ENCODE peak calls at places on chromosomes 3 and 15, in four cellular contexts. One of them, this sample, is unnamed.

GRCh38 chr3:23668430-23668904 is 137.3 kb upstream of the UBE2E1 start:
- DNase-seq in stimulated activated naive CD8-positive, alpha-beta T cell treated with anti-CD3 and anti-CD28 coated beads, Interleukin-15, Interleukin-2, amounts not matched to agents 100 U/mL and 50 U/mL, for 24 hours: no peak
- DNase-seq in stimulated activated CD4-positive, alpha-beta T cell treated with anti-CD3 and anti-CD28 coated beads, Interleukin-4, amount 100 ng/mL, for 1 hour: no peak
- DNase-seq in mucosa of descending colon: no peak
- DNase-seq in this sample: no peak

GRCh38 chr3:58063424-58063823 is 55.2 kb downstream of the FLNB start:
- DNase-seq in stimulated activated naive CD8-positive, alpha-beta T cell treated with anti-CD3 and anti-CD28 coated beads, Interleukin-15, Interleukin-2, amounts not matched to agents 100 U/mL and 50 U/mL, for 24 hours: no peak
- DNase-seq in mucosa of descending colon: no peak
- DNase-seq in stimulated activated CD4-positive, alpha-beta T cell treated with anti-CD3 and anti-CD28 coated beads, Interleukin-4, amount 100 ng/mL, for 1 hour: no peak
- DNase-seq in this sample: no peak

GRCh38 chr3:58111513-58112184 is 99.1 kb downstream of the DNASE1L3 start:
- DNase-seq in stimulated activated CD4-positive, alpha-beta T cell treated with anti-CD3 and anti-CD28 coated beads, Interleukin-4, amount 100 ng/mL, for 1 hour: no peak
- DNase-seq in mucosa of descending colon: peak
- DNase-seq in stimulated activated naive CD8-positive, alpha-beta T cell treated with anti-CD3 and anti-CD28 coated beads, Interleukin-15, Interleukin-2, amounts not matched to agents 100 U/mL and 50 U/mL, for 24 hours: peak
- DNase-seq in this sample: peak

GRCh38 chr3:122678496-122678895 is 2.1 kb upstream of the PARP14 start:
- DNase-seq in stimulated activated CD4-positive, alpha-beta T cell treated with anti-CD3 and anti-CD28 coated beads, Interleukin-4, amount 100 ng/mL, for 1 hour: no peak
- DNase-seq in mucosa of descending colon: no peak
- DNase-seq in stimulated activated naive CD8-positive, alpha-beta T cell treated with anti-CD3 and anti-CD28 coated beads, Interleukin-15, Interleukin-2, amounts not matched to agents 100 U/mL and 50 U/mL, for 24 hours: no peak
- DNase-seq in this sample: no peak

GRCh38 chr3:89405145-89405544 is 297.7 kb downstream of the EPHA3 start:
- DNase-seq in stimulated activated naive CD8-positive, alpha-beta T cell treated with anti-CD3 and anti-CD28 coated beads, Interleukin-15, Interleukin-2, amounts not matched to agents 100 U/mL and 50 U/mL, for 24 hours: no peak
- DNase-seq in stimulated activated CD4-positive, alpha-beta T cell treated with anti-CD3 and anti-CD28 coated beads, Interleukin-4, amount 100 ng/mL, for 1 hour: no peak
- DNase-seq in mucosa of descending colon: no peak
- DNase-seq in this sample: no peak

GRCh38 chr3:172848910-172849309 is 98.4 kb downstream of the ECT2 start:
- DNase-seq in stimulated activated CD4-positive, alpha-beta T cell treated with anti-CD3 and anti-CD28 coated beads, Interleukin-4, amount 100 ng/mL, for 1 hour: no peak
- DNase-seq in mucosa of descending colon: no peak
- DNase-seq in stimulated activated naive CD8-positive, alpha-beta T cell treated with anti-CD3 and anti-CD28 coated beads, Interleukin-15, Interleukin-2, amounts not matched to agents 100 U/mL and 50 U/mL, for 24 hours: no peak
- DNase-seq in this sample: no peak

GRCh38 chr3:105821433-105821832 is 47.4 kb downstream of the CBLB start:
- DNase-seq in stimulated activated naive CD8-positive, alpha-beta T cell treated with anti-CD3 and anti-CD28 coated beads, Interleukin-15, Interleukin-2, amounts not matched to agents 100 U/mL and 50 U/mL, for 24 hours: no peak
- DNase-seq in mucosa of descending colon: no peak
- DNase-seq in stimulated activated CD4-positive, alpha-beta T cell treated with anti-CD3 and anti-CD28 coated beads, Interleukin-4, amount 100 ng/mL, for 1 hour: no peak
- DNase-seq in this sample: no peak

GRCh38 chr3:127779747-127780146 is 42.6 kb downstream of the MGLL start:
- DNase-seq in stimulated activated naive CD8-positive, alpha-beta T cell treated with anti-CD3 and anti-CD28 coated beads, Interleukin-15, Interleukin-2, amounts not matched to agents 100 U/mL and 50 U/mL, for 24 hours: no peak
- DNase-seq in mucosa of descending colon: no peak
- DNase-seq in stimulated activated CD4-positive, alpha-beta T cell treated with anti-CD3 and anti-CD28 coated beads, Interleukin-4, amount 100 ng/mL, for 1 hour: no peak
- DNase-seq in this sample: no peak

GRCh38 chr3:114252954-114253353 is 15.6 kb upstream of the ZNF80 start:
- DNase-seq in stimulated activated CD4-positive, alpha-beta T cell treated with anti-CD3 and anti-CD28 coated beads, Interleukin-4, amount 100 ng/mL, for 1 hour: no peak
- DNase-seq in mucosa of descending colon: no peak
- DNase-seq in stimulated activated naive CD8-positive, alpha-beta T cell treated with anti-CD3 and anti-CD28 coated beads, Interleukin-15, Interleukin-2, amounts not matched to agents 100 U/mL and 50 U/mL, for 24 hours: no peak
- DNase-seq in this sample: no peak

GRCh38 chr3:183502782-183503181 is 52.7 kb downstream of the KLHL6 start:
- DNase-seq in stimulated activated CD4-positive, alpha-beta T cell treated with anti-CD3 and anti-CD28 coated beads, Interleukin-4, amount 100 ng/mL, for 1 hour: no peak
- DNase-seq in mucosa of descending colon: no peak
- DNase-seq in stimulated activated naive CD8-positive, alpha-beta T cell treated with anti-CD3 and anti-CD28 coated beads, Interleukin-15, Interleukin-2, amounts not matched to agents 100 U/mL and 50 U/mL, for 24 hours: no peak
- DNase-seq in this sample: no peak

GRCh38 chr3:49671291-49672288 is 2.6 kb upstream of the APEH start:
- DNase-seq in stimulated activated naive CD8-positive, alpha-beta T cell treated with anti-CD3 and anti-CD28 coated beads, Interleukin-15, Interleukin-2, amounts not matched to agents 100 U/mL and 50 U/mL, for 24 hours: peak
- DNase-seq in stimulated activated CD4-positive, alpha-beta T cell treated with anti-CD3 and anti-CD28 coated beads, Interleukin-4, amount 100 ng/mL, for 1 hour: peak
- DNase-seq in mucosa of descending colon: no peak
- DNase-seq in this sample: peak

GRCh38 chr15:55515991-55516776 is 8.2 kb upstream of the DNAAF4 start:
- DNase-seq in stimulated activated CD4-positive, alpha-beta T cell treated with anti-CD3 and anti-CD28 coated beads, Interleukin-4, amount 100 ng/mL, for 1 hour: no peak
- DNase-seq in mucosa of descending colon: no peak
- DNase-seq in stimulated activated naive CD8-positive, alpha-beta T cell treated with anti-CD3 and anti-CD28 coated beads, Interleukin-15, Interleukin-2, amounts not matched to agents 100 U/mL and 50 U/mL, for 24 hours: no peak
- DNase-seq in this sample: no peak

GRCh38 chr15:25670025-25670554 is 193.0 kb downstream of the ATP10A start:
- DNase-seq in mucosa of descending colon: no peak
- DNase-seq in stimulated activated CD4-positive, alpha-beta T cell treated with anti-CD3 and anti-CD28 coated beads, Interleukin-4, amount 100 ng/mL, for 1 hour: no peak
- DNase-seq in stimulated activated naive CD8-positive, alpha-beta T cell treated with anti-CD3 and anti-CD28 coated beads, Interleukin-15, Interleukin-2, amounts not matched to agents 100 U/mL and 50 U/mL, for 24 hours: no peak
- DNase-seq in this sample: no peak

GRCh38 chr3:122091602-122092006 is 36.4 kb downstream of the CD86 start:
- DNase-seq in stimulated activated CD4-positive, alpha-beta T cell treated with anti-CD3 and anti-CD28 coated beads, Interleukin-4, amount 100 ng/mL, for 1 hour: no peak
- DNase-seq in stimulated activated naive CD8-positive, alpha-beta T cell treated with anti-CD3 and anti-CD28 coated beads, Interleukin-15, Interleukin-2, amounts not matched to agents 100 U/mL and 50 U/mL, for 24 hours: no peak
- DNase-seq in mucosa of descending colon: no peak
- DNase-seq in this sample: no peak

GRCh38 chr15:77819841-77820728 is 187.4 kb upstream of the LINGO1 start:
- DNase-seq in stimulated activated naive CD8-positive, alpha-beta T cell treated with anti-CD3 and anti-CD28 coated beads, Interleukin-15, Interleukin-2, amounts not matched to agents 100 U/mL and 50 U/mL, for 24 hours: peak
- DNase-seq in stimulated activated CD4-positive, alpha-beta T cell treated with anti-CD3 and anti-CD28 coated beads, Interleukin-4, amount 100 ng/mL, for 1 hour: no peak
- DNase-seq in mucosa of descending colon: no peak
- DNase-seq in this sample: no peak

GRCh38 chr3:182735672-182736071 is 57.6 kb upstream of the ATP11B start:
- DNase-seq in stimulated activated naive CD8-positive, alpha-beta T cell treated with anti-CD3 and anti-CD28 coated beads, Interleukin-15, Interleukin-2, amounts not matched to agents 100 U/mL and 50 U/mL, for 24 hours: no peak
- DNase-seq in mucosa of descending colon: no peak
- DNase-seq in stimulated activated CD4-positive, alpha-beta T cell treated with anti-CD3 and anti-CD28 coated beads, Interleukin-4, amount 100 ng/mL, for 1 hour: no peak
- DNase-seq in this sample: no peak

GRCh38 chr3:72618739-72619138 is 229.5 kb downstream of the SHQ1 start:
- DNase-seq in mucosa of descending colon: no peak
- DNase-seq in stimulated activated CD4-positive, alpha-beta T cell treated with anti-CD3 and anti-CD28 coated beads, Interleukin-4, amount 100 ng/mL, for 1 hour: no peak
- DNase-seq in stimulated activated naive CD8-positive, alpha-beta T cell treated with anti-CD3 and anti-CD28 coated beads, Interleukin-15, Interleukin-2, amounts not matched to agents 100 U/mL and 50 U/mL, for 24 hours: no peak
- DNase-seq in this sample: no peak